ENCODE peak calls at places on chromosomes 11 and 22, in nine cellular contexts. P, K, H, U, V, D, T, B and W are unnamed samples.

GRCh38 chr11:17600316-17601205 is 53.5 kb downstream of the OTOG start:
- DNase-seq in T (no peak), B (no peak), U (no peak), V (no peak), D (no peak), H (no peak), P (no peak), K (no peak), W (no peak)

GRCh38 chr11:134340354-134340964 is 8.7 kb downstream of the GLB1L2 start:
- DNase-seq in U (no peak), D (no peak), P (no peak), H (no peak), K (no peak), T (no peak), V (no peak), B (no peak), W (no peak)

GRCh38 chr11:134515081-134515960 is 103.3 kb upstream of the B3GAT1 start:
- DNase-seq in H (no peak), P (no peak), D (no peak), T (no peak), B (no peak), V (no peak), K (no peak), U (no peak), W (no peak)

GRCh38 chr11:118176400-118177134 is at the start of gene SCN2B:
- DNase-seq in P (no peak), T (no peak), D (no peak), K (peak; percentile 34), H (no peak), U (no peak), B (no peak), V (no peak), W (no peak)

GRCh38 chr11:69771466-69771865 is 3.7 kb downstream of the FGF4 start:
- DNase-seq in T (no peak), D (no peak), P (no peak), U (no peak), H (no peak), B (no peak), V (no peak), K (no peak), W (no peak)

GRCh38 chr11:121767433-121767832 is 314.7 kb upstream of the SORL1-AS1 start:
- DNase-seq in V (no peak), P (no peak), B (no peak), D (no peak), T (peak; percentile 5), U (no peak), K (no peak), H (no peak), W (peak; percentile 55)

GRCh38 chr11:57444362-57445074 is 15.8 kb upstream of the RTN4RL2 start:
- DNase-seq in H (no peak), B (no peak), T (peak; percentile 54), U (no peak), K (no peak), P (peak; percentile 55), D (no peak), V (no peak), W (no peak)

GRCh38 chr11:128871165-128871564 is 4.1 kb upstream of the KCNJ1 start:
- DNase-seq in D (no peak), T (no peak), V (no peak), H (no peak), K (no peak), U (no peak), B (no peak), P (no peak), W (no peak)

GRCh38 chr11:69035959-69036340 is 12.8 kb upstream of the TPCN2 start:
- DNase-seq in D (no peak), T (peak; percentile 22), B (no peak), K (no peak), V (no peak), U (no peak), H (no peak), P (peak; percentile 60), W (no peak)

GRCh38 chr11:130427049-130427388 is 1.4 kb downstream of the ADAMTS8 start:
- DNase-seq in K (no peak), U (no peak), T (no peak), H (no peak), P (no peak), B (no peak), D (no peak), V (no peak), W (no peak)

GRCh38 chr11:10701982-10702381 is 8.4 kb upstream of the IRAG1 start:
- DNase-seq in P (peak; percentile 60), T (no peak), K (no peak), V (no peak), U (no peak), B (no peak), H (no peak), D (peak; percentile 57), W (no peak)

GRCh38 chr11:2685566-2686359 is 14.0 kb downstream of the KCNQ1OT1 start:
- DNase-seq in H (no peak), T (no peak), K (no peak), D (no peak), U (no peak), P (no peak), B (no peak), V (no peak), W (no peak)

GRCh38 chr11:118980191-118980881 is 8.8 kb downstream of the FOXR1 start:
- DNase-seq in T (no peak), P (no peak), U (no peak), B (no peak), V (no peak), H (no peak), D (no peak), K (no peak), W (no peak)

GRCh38 chr11:65412271-65413076 is 10.1 kb upstream of the NEAT1 start:
- DNase-seq in V (no peak), P (no peak), B (no peak), T (no peak), U (no peak), D (no peak), K (no peak), H (no peak), W (no peak)

GRCh38 chr11:116840746-116841296 is 3.4 kb upstream of the APOA1 start:
- DNase-seq in P (no peak), T (no peak), B (no peak), D (no peak), U (no peak), V (no peak), K (no peak), H (no peak), W (no peak)

GRCh38 chr22:50674606-50675552 is 2.3 kb downstream of the SHANK3 start:
- DNase-seq in K (no peak), D (no peak), P (no peak), T (no peak), U (no peak), H (no peak), B (no peak), V (peak; percentile 31), W (no peak)

GRCh38 chr22:45198463-45198795 is 34.7 kb downstream of the NUP50 start:
- DNase-seq in B (no peak), P (no peak), T (no peak), V (no peak), U (no peak), D (no peak), K (no peak), H (no peak), W (no peak)